ENCODE peak calls at places on chromosome 1, in seven cellular contexts. One of them, this sample, is unnamed. For H3K9me2, the result is how much of the 10 kb centered on the place peaks cover.

GRCh38 chr1:77825356-77825709 is 45.9 kb downstream of the MIGA1 start:
- DNase-seq in OCI-LY7: peak
- DNase-seq in GM23338: peak
- DNase-seq in hepatocyte: peak
- DNase-seq in SK-N-SH: no peak
- DNase-seq in HCT116: peak
- DNase-seq in PC-9: no peak
- DNase-seq in this sample: peak

GRCh38 chr1:90724926-90725325 is 7.8 kb upstream of the BARHL2 start:
- DNase-seq in OCI-LY7: no peak
- DNase-seq in GM23338: peak
- DNase-seq in hepatocyte: no peak
- DNase-seq in SK-N-SH: no peak
- DNase-seq in HCT116: no peak
- DNase-seq in PC-9: no peak
- DNase-seq in this sample: no peak

GRCh38 chr1:36783475-36783874 is 250.8 kb downstream of the GRIK3 start:
- DNase-seq in OCI-LY7: no peak
- DNase-seq in GM23338: no peak
- DNase-seq in hepatocyte: no peak
- DNase-seq in SK-N-SH: no peak
- DNase-seq in HCT116: no peak
- DNase-seq in PC-9: no peak
- DNase-seq in this sample: no peak

GRCh38 chr1:113211467-113211866 is 138.5 kb downstream of the LRIG2 start:
- DNase-seq in OCI-LY7: no peak
- DNase-seq in GM23338: no peak
- DNase-seq in hepatocyte: no peak
- DNase-seq in SK-N-SH: peak
- DNase-seq in HCT116: no peak
- DNase-seq in PC-9: no peak
- DNase-seq in this sample: no peak

GRCh38 chr1:224057461-224058199 is 56.3 kb upstream of the FBXO28 start:
- DNase-seq in OCI-LY7: no peak
- DNase-seq in GM23338: no peak
- DNase-seq in hepatocyte: no peak
- DNase-seq in SK-N-SH: no peak
- DNase-seq in HCT116: no peak
- DNase-seq in PC-9: no peak
- DNase-seq in this sample: no peak

GRCh38 chr1:6871300-6871972 is 86.2 kb downstream of the CAMTA1 start:
- DNase-seq in OCI-LY7: no peak
- DNase-seq in GM23338: no peak
- DNase-seq in hepatocyte: no peak
- DNase-seq in SK-N-SH: no peak
- DNase-seq in HCT116: no peak
- DNase-seq in PC-9: no peak
- DNase-seq in this sample: no peak

GRCh38 chr1:70768211-70768610 is 279.4 kb downstream of the PTGER3 start:
- DNase-seq in OCI-LY7: no peak
- DNase-seq in GM23338: no peak
- DNase-seq in hepatocyte: no peak
- DNase-seq in SK-N-SH: no peak
- DNase-seq in HCT116: no peak
- DNase-seq in PC-9: no peak
- DNase-seq in this sample: no peak

GRCh38 chr1:240031009-240031408 is 60.7 kb upstream of the FMN2 start:
- DNase-seq in OCI-LY7: no peak
- DNase-seq in GM23338: no peak
- DNase-seq in hepatocyte: no peak
- DNase-seq in SK-N-SH: no peak
- DNase-seq in HCT116: no peak
- DNase-seq in PC-9: no peak
- DNase-seq in this sample: no peak

GRCh38 chr1:227792216-227793078 is 23.0 kb upstream of the PRSS38 start:
- DNase-seq in OCI-LY7: no peak
- DNase-seq in GM23338: peak
- DNase-seq in hepatocyte: no peak
- DNase-seq in SK-N-SH: peak
- DNase-seq in HCT116: no peak
- DNase-seq in PC-9: no peak
- DNase-seq in this sample: no peak

GRCh38 chr1:16921391-16922185 is at the start of gene CROCC:
- DNase-seq in OCI-LY7: peak
- DNase-seq in GM23338: peak
- DNase-seq in hepatocyte: peak
- DNase-seq in SK-N-SH: peak
- DNase-seq in HCT116: no peak
- DNase-seq in PC-9: no peak
- DNase-seq in this sample: no peak
- TF ChIP-seq CTCF in OCI-LY7: peak
- TF ChIP-seq CTCF in GM23338: peak
- TF ChIP-seq CTCF in hepatocyte: no peak
- TF ChIP-seq CTCF in SK-N-SH: peak
- TF ChIP-seq CTCF in HCT116: no peak
- TF ChIP-seq CTCF in PC-9: no peak
- TF ChIP-seq CTCF in this sample: no peak

DNA sequence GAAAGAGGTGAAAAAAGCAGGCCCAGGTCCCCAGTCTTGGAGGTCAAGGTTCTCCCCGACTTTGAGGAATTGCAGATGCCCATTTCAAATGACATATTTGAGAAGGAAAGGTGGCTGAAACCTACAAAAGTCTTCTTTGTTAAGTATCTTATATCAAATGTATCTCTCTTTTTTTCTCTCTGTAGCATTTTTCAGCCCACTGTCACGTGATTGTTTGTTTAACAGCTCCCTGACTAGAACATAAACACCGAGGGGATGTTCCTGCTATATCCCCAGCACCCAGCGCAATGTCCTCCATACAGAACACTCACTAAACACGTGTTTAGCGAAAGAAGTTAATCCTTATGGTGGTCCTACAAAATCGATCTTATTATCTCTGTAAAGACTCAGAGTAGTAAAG is 27.6 kb downstream of the BEND5 start:
- DNase-seq in OCI-LY7: no peak
- DNase-seq in GM23338: no peak
- DNase-seq in hepatocyte: no peak
- DNase-seq in SK-N-SH: no peak
- DNase-seq in HCT116: no peak
- DNase-seq in PC-9: no peak
- DNase-seq in this sample: no peak
- H3K9me2 ChIP-seq in OCI-LY7: under half
- H3K9me2 ChIP-seq in GM23338: under half
- H3K9me2 ChIP-seq in hepatocyte: under half
- H3K9me2 ChIP-seq in SK-N-SH: under half
- H3K9me2 ChIP-seq in HCT116: under half
- H3K9me2 ChIP-seq in PC-9: under half
- H3K9me2 ChIP-seq in this sample: under half

GRCh38 chr1:175935566-175936115 is 192.2 kb upstream of the TNR start:
- DNase-seq in OCI-LY7: no peak
- DNase-seq in GM23338: no peak
- DNase-seq in hepatocyte: no peak
- DNase-seq in SK-N-SH: no peak
- DNase-seq in HCT116: no peak
- DNase-seq in PC-9: no peak
- DNase-seq in this sample: no peak
- H3K27ac ChIP-seq in OCI-LY7: no peak
- H3K27ac ChIP-seq in GM23338: no peak
- H3K27ac ChIP-seq in hepatocyte: no peak
- H3K27ac ChIP-seq in SK-N-SH: no peak
- H3K27ac ChIP-seq in HCT116: no peak
- H3K27ac ChIP-seq in PC-9: no peak
- H3K27ac ChIP-seq in this sample: no peak

DNA sequence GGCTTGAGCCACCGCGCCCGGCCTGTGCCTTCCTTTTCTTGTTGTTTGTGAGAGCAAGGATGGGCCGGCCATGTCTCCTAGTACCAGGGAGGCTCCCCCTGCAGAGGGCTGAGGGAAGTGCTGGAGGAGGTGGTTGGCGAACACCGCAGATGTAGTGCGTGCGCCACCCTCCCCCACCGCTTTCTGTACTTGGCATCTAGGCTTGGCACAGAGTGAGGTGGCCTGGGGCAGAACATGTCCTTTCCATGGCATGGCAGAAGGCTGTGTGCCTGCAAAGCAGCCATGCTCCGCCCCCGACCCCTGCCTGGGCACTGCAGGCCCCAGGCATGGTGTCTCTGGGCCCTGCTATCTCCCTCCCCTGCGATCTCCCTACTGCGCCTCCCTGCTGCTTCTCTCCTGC is 30.7 kb downstream of the ALPL start:
- DNase-seq in OCI-LY7: no peak
- DNase-seq in GM23338: peak
- DNase-seq in hepatocyte: no peak
- DNase-seq in SK-N-SH: peak
- DNase-seq in HCT116: peak
- DNase-seq in PC-9: no peak
- DNase-seq in this sample: no peak
- TF ChIP-seq CTCF in OCI-LY7: peak
- TF ChIP-seq CTCF in GM23338: peak
- TF ChIP-seq CTCF in hepatocyte: no peak
- TF ChIP-seq CTCF in SK-N-SH: peak
- TF ChIP-seq CTCF in HCT116: peak
- TF ChIP-seq CTCF in PC-9: peak
- TF ChIP-seq CTCF in this sample: no peak

GRCh38 chr1:88736633-88737248 is 52.7 kb downstream of the PKN2 start:
- DNase-seq in OCI-LY7: peak
- DNase-seq in GM23338: peak
- DNase-seq in hepatocyte: peak
- DNase-seq in SK-N-SH: no peak
- DNase-seq in HCT116: peak
- DNase-seq in PC-9: peak
- DNase-seq in this sample: peak

GRCh38 chr1:88741413-88741812 is 57.3 kb downstream of the PKN2 start:
- DNase-seq in OCI-LY7: no peak
- DNase-seq in GM23338: no peak
- DNase-seq in hepatocyte: no peak
- DNase-seq in SK-N-SH: no peak
- DNase-seq in HCT116: no peak
- DNase-seq in PC-9: no peak
- DNase-seq in this sample: no peak

GRCh38 chr1:88740784-88741183 is 56.7 kb downstream of the PKN2 start:
- DNase-seq in OCI-LY7: no peak
- DNase-seq in GM23338: no peak
- DNase-seq in hepatocyte: no peak
- DNase-seq in SK-N-SH: no peak
- DNase-seq in HCT116: no peak
- DNase-seq in PC-9: no peak
- DNase-seq in this sample: no peak

GRCh38 chr1:88735909-88736308 is 51.8 kb downstream of the PKN2 start:
- DNase-seq in OCI-LY7: no peak
- DNase-seq in GM23338: no peak
- DNase-seq in hepatocyte: no peak
- DNase-seq in SK-N-SH: no peak
- DNase-seq in HCT116: no peak
- DNase-seq in PC-9: no peak
- DNase-seq in this sample: no peak

GRCh38 chr1:88737338-88737927 is 53.4 kb downstream of the PKN2 start:
- DNase-seq in OCI-LY7: no peak
- DNase-seq in GM23338: peak
- DNase-seq in hepatocyte: no peak
- DNase-seq in SK-N-SH: no peak
- DNase-seq in HCT116: no peak
- DNase-seq in PC-9: no peak
- DNase-seq in this sample: no peak
- H3K9me2 ChIP-seq in OCI-LY7: under half
- H3K9me2 ChIP-seq in GM23338: under half
- H3K9me2 ChIP-seq in hepatocyte: under half
- H3K9me2 ChIP-seq in SK-N-SH: under half
- H3K9me2 ChIP-seq in HCT116: under half
- H3K9me2 ChIP-seq in PC-9: under half
- H3K9me2 ChIP-seq in this sample: under half

DNA sequence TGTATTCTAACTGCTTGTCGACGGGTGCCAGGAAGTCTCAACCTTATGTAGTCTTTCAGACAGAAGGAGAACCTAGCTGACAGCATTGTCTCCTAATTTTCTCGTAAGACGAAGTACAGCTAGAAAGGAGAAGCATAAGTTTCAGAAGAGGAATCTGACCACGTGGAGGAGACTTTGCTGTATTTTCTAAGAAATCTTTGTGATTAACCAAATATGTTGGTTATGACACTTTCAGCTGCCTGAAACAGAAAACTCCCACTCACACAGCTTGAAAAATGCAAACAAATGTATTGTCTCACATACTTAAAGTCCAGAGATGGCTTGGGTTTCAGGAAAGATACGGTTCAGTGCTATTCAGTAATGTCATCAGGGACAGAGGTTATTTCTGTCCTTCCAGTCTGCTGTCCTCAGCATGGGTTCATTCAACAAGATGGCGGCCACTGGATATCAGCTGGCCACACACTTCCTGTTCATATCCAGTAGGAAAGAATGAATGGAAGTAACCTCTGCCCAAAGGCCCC is 109.5 kb upstream of the ZNF648 start:
- DNase-seq in OCI-LY7: no peak
- DNase-seq in GM23338: no peak
- DNase-seq in hepatocyte: no peak
- DNase-seq in SK-N-SH: no peak
- DNase-seq in HCT116: no peak
- DNase-seq in PC-9: no peak
- DNase-seq in this sample: no peak
- H3K27ac ChIP-seq in OCI-LY7: no peak
- H3K27ac ChIP-seq in GM23338: no peak
- H3K27ac ChIP-seq in hepatocyte: no peak
- H3K27ac ChIP-seq in SK-N-SH: no peak
- H3K27ac ChIP-seq in HCT116: no peak
- H3K27ac ChIP-seq in PC-9: no peak
- H3K27ac ChIP-seq in this sample: no peak

DNA sequence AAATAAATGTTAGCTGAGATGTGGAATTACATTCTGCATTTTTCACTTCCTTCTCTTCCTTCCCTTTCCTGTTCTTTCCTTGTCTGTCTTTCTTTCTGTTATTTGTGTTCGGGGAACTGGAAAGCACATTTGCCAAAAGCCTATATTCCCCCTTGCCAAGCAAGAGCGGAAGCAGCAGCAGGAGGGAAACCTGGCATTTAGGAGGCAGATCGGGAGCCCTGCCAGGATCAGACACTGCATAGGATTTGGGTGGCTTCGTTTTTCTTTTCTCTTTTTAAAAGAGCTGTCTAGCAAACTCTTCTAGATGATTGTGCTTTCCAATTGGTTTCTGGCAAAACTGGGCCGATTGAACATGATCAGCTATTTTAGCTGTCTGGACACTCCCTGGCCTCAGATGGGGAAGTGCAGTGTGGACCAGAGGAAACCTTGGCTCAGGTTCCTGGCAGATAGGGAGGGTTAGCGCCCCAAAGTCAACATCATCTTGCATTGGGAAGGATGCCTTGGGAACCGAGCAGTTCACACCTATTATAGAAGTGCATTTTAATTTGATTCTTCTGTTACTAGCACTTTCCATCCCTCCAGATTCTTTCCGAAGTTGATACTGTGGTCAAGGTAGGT is 414.0 kb upstream of the KAZN start:
- DNase-seq in OCI-LY7: no peak
- DNase-seq in GM23338: no peak
- DNase-seq in hepatocyte: no peak
- DNase-seq in SK-N-SH: no peak
- DNase-seq in HCT116: no peak
- DNase-seq in PC-9: no peak
- DNase-seq in this sample: no peak
- TF ChIP-seq CTCF in OCI-LY7: no peak
- TF ChIP-seq CTCF in GM23338: no peak
- TF ChIP-seq CTCF in hepatocyte: no peak
- TF ChIP-seq CTCF in SK-N-SH: no peak
- TF ChIP-seq CTCF in HCT116: no peak
- TF ChIP-seq CTCF in PC-9: no peak
- TF ChIP-seq CTCF in this sample: no peak